ENCODE peak calls at places on chromosomes 2 and 18, in eight cellular contexts. C, B, I, Q, X, H, E and W are unnamed samples.

GRCh38 chr2:151243468-151243867 is 18.2 kb downstream of the RBM43 start:
- DNase-seq in Q (no peak), H (no peak), I (no peak), X (no peak), E (no peak), B (no peak), C (no peak), W (no peak)

GRCh38 chr2:55120634-55121359 is 70.5 kb upstream of the RTN4 start:
- DNase-seq in Q (no peak), B (no peak), H (peak), C (no peak), I (no peak), X (no peak), E (no peak), W (no peak)

GRCh38 chr2:86525421-86526340 is 37.6 kb downstream of the CHMP3 start:
- DNase-seq in B (no peak), E (no peak), I (no peak), X (no peak), H (no peak), C (no peak), Q (no peak), W (no peak)

GRCh38 chr2:215530191-215530968 is 94.5 kb upstream of the FN1 start:
- DNase-seq in B (peak), H (peak), I (no peak), E (no peak), X (no peak), C (no peak), Q (no peak), W (peak)

GRCh38 chr2:236613607-236614006 is 44.0 kb downstream of the ACKR3 start:
- DNase-seq in B (no peak), H (no peak), X (no peak), C (no peak), I (no peak), Q (no peak), E (no peak), W (no peak)

GRCh38 chr2:233856184-233856583 is 1.8 kb upstream of the HJURP start:
- DNase-seq in B (no peak), I (no peak), Q (no peak), X (no peak), E (no peak), H (no peak), C (no peak), W (no peak)

GRCh38 chr18:79781331-79781941 is 16.3 kb upstream of the KCNG2 start:
- DNase-seq in X (no peak), C (no peak), H (no peak), B (no peak), E (peak), Q (no peak), I (no peak), W (peak)

GRCh38 chr2:73175663-73176204 is 26.6 kb upstream of the NOTO start:
- DNase-seq in X (peak), E (peak), C (peak), Q (peak), H (peak), B (peak), I (no peak), W (peak)

GRCh38 chr2:239904496-239904895 is 120.6 kb downstream of the NDUFA10 start:
- DNase-seq in X (no peak), E (peak), C (no peak), Q (no peak), I (no peak), H (no peak), B (no peak), W (no peak)

GRCh38 chr2:182509-183122 is 81.2 kb downstream of the SH3YL1 start:
- DNase-seq in H (no peak), X (no peak), I (no peak), Q (no peak), B (no peak), C (no peak), E (no peak), W (no peak)

GRCh38 chr2:165793161-165793778 is 777 bp downstream of the GALNT3 start:
- DNase-seq in B (peak), I (no peak), Q (peak), H (peak), C (no peak), X (no peak), E (no peak), W (peak)

GRCh38 chr2:18903750-18904149 is 314.4 kb upstream of the NT5C1B start:
- DNase-seq in X (no peak), I (no peak), E (no peak), C (no peak), B (no peak), H (no peak), Q (no peak), W (peak)

GRCh38 chr2:218023636-218024035 is 20.8 kb upstream of the TNS1 start:
- DNase-seq in E (peak), I (no peak), Q (no peak), C (no peak), B (no peak), X (no peak), H (no peak), W (no peak)

GRCh38 chr2:216960926-216961325 is 101.1 kb upstream of the TNP1 start:
- DNase-seq in B (no peak), C (no peak), E (no peak), X (no peak), I (no peak), H (no peak), Q (no peak), W (no peak)

GRCh38 chr18:10822457-10822856 is 296.6 kb downstream of the NAPG start:
- DNase-seq in X (no peak), I (no peak), C (no peak), E (no peak), B (no peak), Q (no peak), H (no peak), W (peak)

GRCh38 chr2:30373881-30374302 is 73.2 kb upstream of the LCLAT1 start:
- DNase-seq in H (peak), B (peak), Q (no peak), C (no peak), E (no peak), I (no peak), X (no peak), W (peak)

GRCh38 chr2:25587361-25587760 is 86.0 kb downstream of the DTNB start:
- DNase-seq in B (peak), Q (peak), C (no peak), I (no peak), E (no peak), H (peak), X (no peak), W (peak)

GRCh38 chr2:205188516-205189138 is 493.7 kb upstream of the NRP2 start:
- DNase-seq in B (peak), Q (no peak), X (no peak), I (peak), E (no peak), C (no peak), H (peak), W (peak)

GRCh38 chr18:13474907-13475306 is 251.5 kb downstream of the FAM210A start:
- DNase-seq in X (no peak), H (peak), C (no peak), Q (no peak), E (no peak), B (no peak), I (no peak), W (peak)

GRCh38 chr18:22613058-22613690 is 195.5 kb upstream of the CTAGE1 start:
- DNase-seq in B (peak), C (no peak), E (no peak), I (no peak), H (no peak), Q (no peak), X (no peak), W (no peak)

GRCh38 chr2:16851131-16851530 is 185.5 kb upstream of the CYRIA start:
- DNase-seq in H (no peak), Q (no peak), B (no peak), C (no peak), X (no peak), E (no peak), I (no peak), W (no peak)

GRCh38 chr2:217279130-217279529 is 419.3 kb upstream of the TNP1 start:
- DNase-seq in H (peak), C (no peak), B (no peak), E (no peak), X (no peak), I (no peak), Q (no peak), W (peak)

GRCh38 chr2:182061739-182062138 is 76.1 kb downstream of the PPP1R1C start:
- DNase-seq in C (no peak), H (no peak), B (no peak), X (no peak), E (no peak), I (no peak), Q (no peak), W (no peak)

GRCh38 chr2:9037176-9037575 is 33.7 kb upstream of the MBOAT2 start:
- DNase-seq in C (no peak), B (no peak), E (no peak), H (peak), I (no peak), Q (no peak), X (no peak), W (no peak)

GRCh38 chr2:206353685-206354084 is 79.2 kb downstream of the ZDBF2 start:
- DNase-seq in Q (no peak), I (no peak), C (no peak), E (no peak), B (no peak), H (peak), X (no peak), W (peak)

GRCh38 chr2:64331430-64331700 is 122.6 kb upstream of the LGALSL start:
- DNase-seq in Q (no peak), C (no peak), B (no peak), I (no peak), H (no peak), X (no peak), E (no peak), W (no peak)

GRCh38 chr18:13264091-13264777 is 45.7 kb downstream of the LDLRAD4 start:
- DNase-seq in I (no peak), E (no peak), B (no peak), Q (no peak), C (no peak), H (no peak), X (no peak), W (no peak)